ENCODE peak calls at places on chromosome 19, in six cellular contexts. L, E, T, G, I and P are unnamed samples.

GRCh38 chr19:6793411-6793810 is 20.9 kb downstream of the VAV1 start:
- DNase-seq in L (no peak), G (no peak), E (no peak), T (no peak), I (no peak), P (no peak)

GRCh38 chr19:47545061-47545948 is 27.6 kb downstream of the ZNF541 start:
- DNase-seq in I (no peak), T (no peak), L (no peak), E (no peak), G (no peak), P (no peak)

GRCh38 chr19:56273563-56274117 is 1.1 kb downstream of the EDDM13 start:
- DNase-seq in I (no peak), E (no peak), T (peak; percentile 20), G (no peak), L (peak; percentile 55), P (peak; percentile 45)

GRCh38 chr19:1154731-1155351 is 19.2 kb downstream of the SBNO2 start:
- DNase-seq in E (peak; percentile 97), G (peak; percentile 77), L (peak; percentile 95), I (no peak), T (peak; percentile 93), P (peak; percentile 86)

GRCh38 chr19:19207637-19208582 is 3.8 kb upstream of the NCAN start:
- DNase-seq in T (no peak), E (no peak), L (no peak), I (no peak), G (no peak), P (no peak)

GRCh38 chr19:51572908-51573307 is 1.8 kb downstream of the ZNF175 start:
- DNase-seq in G (no peak), E (no peak), I (no peak), L (peak; percentile 48), T (peak; percentile 62), P (peak; percentile 90)

GRCh38 chr19:15702590-15702930 is 25.3 kb upstream of the OR10H2 start:
- DNase-seq in G (peak; percentile 60), L (peak; percentile 26), T (peak; percentile 22), E (no peak), I (no peak), P (no peak)

GRCh38 chr19:1433119-1434039 is 4.8 kb upstream of the RPS15 start:
- DNase-seq in I (no peak), E (peak; percentile 76), G (no peak), L (no peak), T (no peak), P (no peak)

GRCh38 chr19:1016647-1017114 is 4.2 kb downstream of the TMEM259 start:
- DNase-seq in G (no peak), T (peak; percentile 69), L (peak; percentile 54), E (peak; percentile 65), I (no peak), P (peak; percentile 77)

GRCh38 chr19:10602330-10603083 is 15.4 kb upstream of the AP1M2 start:
- DNase-seq in E (peak; percentile 94), T (peak; percentile 73), L (peak; percentile 68), I (peak; percentile 86), G (peak; percentile 52), P (peak; percentile 48)

GRCh38 chr19:19550454-19550842 is 12.4 kb downstream of the CILP2 start:
- DNase-seq in I (no peak), L (peak; percentile 38), T (peak; percentile 53), E (no peak), G (no peak), P (peak; percentile 52)

GRCh38 chr19:19053508-19054314 is 10.1 kb upstream of the SLC25A42 start:
- DNase-seq in I (peak; percentile 41), G (no peak), T (peak; percentile 70), E (peak; percentile 81), L (peak; percentile 73), P (peak; percentile 48)

GRCh38 chr19:40718774-40719391 is 2.0 kb downstream of the ITPKC start:
- DNase-seq in L (peak; percentile 39), E (peak; percentile 93), G (no peak), T (peak; percentile 67), I (peak; percentile 49), P (peak; percentile 40)

GRCh38 chr19:33997690-33998089 is 174.6 kb upstream of the LSM14A start:
- DNase-seq in G (no peak), L (no peak), T (peak; percentile 5), I (no peak), E (no peak), P (no peak)

GRCh38 chr19:49574206-49574755 is 6.1 kb downstream of the NOSIP start:
- DNase-seq in T (no peak), I (no peak), L (no peak), G (no peak), E (no peak), P (no peak)

GRCh38 chr19:49570138-49570856 is 10.1 kb downstream of the NOSIP start:
- DNase-seq in E (no peak), I (no peak), T (peak; percentile 91), L (peak; percentile 92), G (no peak), P (peak; percentile 84)

GRCh38 chr19:49573451-49573850 is 6.9 kb downstream of the NOSIP start:
- DNase-seq in G (no peak), T (no peak), E (no peak), L (no peak), I (no peak), P (peak; percentile 20)

GRCh38 chr19:49573009-49573408 is 7.3 kb downstream of the NOSIP start:
- DNase-seq in L (no peak), E (no peak), I (no peak), G (no peak), T (no peak), P (no peak)

GRCh38 chr19:49570997-49571676 is 9.2 kb downstream of the NOSIP start:
- DNase-seq in I (no peak), L (no peak), G (no peak), T (no peak), E (no peak), P (no peak)
- TF ChIP-seq CTCF in I (no peak), L (no peak), G (no peak), T (no peak), E (no peak), P (no peak)

DNA sequence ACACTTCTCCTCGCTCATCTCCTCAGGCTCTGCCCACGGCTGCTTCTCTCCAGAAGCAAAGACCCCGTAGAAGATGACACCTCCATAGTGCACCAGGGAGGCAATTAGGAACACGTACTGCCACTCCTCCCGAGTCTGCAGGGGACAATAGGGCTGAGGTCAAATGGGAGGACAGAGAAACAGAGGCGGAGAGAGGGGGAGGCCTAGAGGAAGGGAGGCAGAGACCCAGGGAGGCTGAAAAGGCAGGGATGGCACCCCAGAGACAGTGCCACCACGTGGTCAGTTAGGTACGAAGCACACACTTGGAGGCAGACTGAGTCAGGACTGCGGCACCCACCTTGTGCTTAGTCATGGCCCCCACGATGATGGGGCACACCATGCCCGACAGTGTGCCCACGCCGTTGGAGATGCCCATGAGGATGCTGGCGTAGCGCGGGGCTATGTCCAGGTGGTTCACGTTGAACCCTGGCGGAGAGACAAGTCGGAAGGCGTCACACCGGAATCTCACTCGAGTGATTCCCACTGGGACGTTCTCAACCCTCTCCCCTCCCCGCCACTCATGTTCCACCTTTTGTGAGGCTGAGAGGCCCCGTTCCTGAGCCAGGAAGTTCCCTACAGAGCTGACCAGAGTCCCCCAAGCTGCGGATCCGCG is 5.6 kb downstream of the GFY start:
- DNase-seq in L (no peak), I (no peak), T (no peak), E (peak; percentile 43), G (no peak), P (no peak)
- TF ChIP-seq CTCF in L (peak; percentile 19), I (no peak), T (peak; percentile 45), E (peak; percentile 11), G (no peak), P (peak; percentile 17)

DNA sequence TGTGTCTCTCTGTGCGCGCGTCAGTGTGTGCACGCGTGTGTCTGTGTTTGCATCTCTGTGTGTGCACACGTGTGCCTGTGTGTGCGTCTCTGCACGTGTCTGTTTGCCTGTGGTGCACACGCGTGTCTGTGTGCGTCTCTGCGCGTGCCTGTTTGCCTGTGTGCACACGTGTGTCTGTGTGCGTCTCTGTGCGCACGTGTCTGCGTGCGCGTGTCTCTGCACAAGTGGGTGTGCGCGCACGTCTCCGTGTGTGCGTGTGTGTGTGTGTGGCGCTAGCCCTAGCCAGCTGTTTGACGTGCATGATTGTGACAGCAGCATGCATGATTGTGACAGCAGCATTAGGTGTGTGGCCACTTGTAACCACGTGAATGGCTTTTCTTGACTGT is 31.1 kb downstream of the ZNF146 start:
- DNase-seq in G (no peak), E (no peak), I (peak; percentile 7), T (no peak), L (peak; percentile 14), P (no peak)
- TF ChIP-seq CTCF in G (no peak), E (no peak), I (no peak), T (no peak), L (no peak), P (no peak)

GRCh38 chr19:35143231-35143715 is at the start of gene FXYD7:
- DNase-seq in G (no peak), I (peak; percentile 69), E (no peak), T (no peak), L (no peak), P (no peak)
- TF ChIP-seq CTCF in G (no peak), I (no peak), E (peak; percentile 21), T (no peak), L (no peak), P (no peak)